ENCODE peak calls at places on chromosomes 13 and 19, in six cellular contexts. One of them, this sample, is unnamed.
A peak's percentile ranks its signal among the peaks of the same experiment; 100 is the strongest.

GRCh38 chr19:16497042-16497441 is 848 bp downstream of the C19orf44 start:
- DNase-seq in caudate nucleus: no peak
- DNase-seq in tibial nerve: no peak
- DNase-seq in right lobe of liver: no peak
- DNase-seq in PC-3: peak; percentile 17
- DNase-seq in right cardiac atrium: no peak
- DNase-seq in this sample: no peak

GRCh38 chr19:14404322-14404721 is 14.8 kb downstream of the DDX39A start:
- DNase-seq in caudate nucleus: no peak
- DNase-seq in tibial nerve: no peak
- DNase-seq in right lobe of liver: no peak
- DNase-seq in PC-3: no peak
- DNase-seq in right cardiac atrium: no peak
- DNase-seq in this sample: no peak

GRCh38 chr19:33736158-33736557 is 60.5 kb upstream of the KCTD15 start:
- DNase-seq in caudate nucleus: no peak
- DNase-seq in tibial nerve: no peak
- DNase-seq in right lobe of liver: no peak
- DNase-seq in PC-3: no peak
- DNase-seq in right cardiac atrium: no peak
- DNase-seq in this sample: no peak

GRCh38 chr19:18020212-18021067 is 12.5 kb downstream of the ARRDC2 start:
- DNase-seq in caudate nucleus: peak; percentile 79
- DNase-seq in tibial nerve: peak; percentile 79
- DNase-seq in right lobe of liver: peak; percentile 91
- DNase-seq in PC-3: no peak
- DNase-seq in right cardiac atrium: peak; percentile 97
- DNase-seq in this sample: peak; percentile 88

GRCh38 chr19:14450168-14450874 is 17.2 kb downstream of the PKN1 start:
- DNase-seq in caudate nucleus: no peak
- DNase-seq in tibial nerve: no peak
- DNase-seq in right lobe of liver: no peak
- DNase-seq in PC-3: peak; percentile 67
- DNase-seq in right cardiac atrium: peak; percentile 75
- DNase-seq in this sample: no peak

GRCh38 chr19:42528354-42529247 is at the start of gene CEACAM1:
- DNase-seq in caudate nucleus: no peak
- DNase-seq in tibial nerve: no peak
- DNase-seq in right lobe of liver: peak; percentile 85
- DNase-seq in PC-3: peak; percentile 35
- DNase-seq in right cardiac atrium: peak; percentile 64
- DNase-seq in this sample: peak; percentile 71

GRCh38 chr13:46640843-46641242 is 87.9 kb downstream of the LRCH1 start:
- DNase-seq in caudate nucleus: no peak
- DNase-seq in tibial nerve: no peak
- DNase-seq in right lobe of liver: no peak
- DNase-seq in PC-3: peak; percentile 37
- DNase-seq in right cardiac atrium: no peak
- DNase-seq in this sample: no peak

GRCh38 chr13:30153871-30154426 is 153.4 kb downstream of the KATNAL1 start:
- DNase-seq in caudate nucleus: no peak
- DNase-seq in tibial nerve: no peak
- DNase-seq in right lobe of liver: no peak
- DNase-seq in PC-3: no peak
- DNase-seq in right cardiac atrium: no peak
- DNase-seq in this sample: no peak

GRCh38 chr19:8506402-8506957 is 4.0 kb upstream of the PRAM1 start:
- DNase-seq in caudate nucleus: no peak
- DNase-seq in tibial nerve: no peak
- DNase-seq in right lobe of liver: no peak
- DNase-seq in PC-3: peak; percentile 23
- DNase-seq in right cardiac atrium: no peak
- DNase-seq in this sample: no peak

GRCh38 chr19:3607398-3608078 is 863 bp upstream of the TBXA2R start:
- DNase-seq in caudate nucleus: no peak
- DNase-seq in tibial nerve: no peak
- DNase-seq in right lobe of liver: peak; percentile 67
- DNase-seq in PC-3: peak; percentile 46
- DNase-seq in right cardiac atrium: peak; percentile 88
- DNase-seq in this sample: peak; percentile 46

GRCh38 chr13:28679628-28680027 is 20.7 kb downstream of the POMP start:
- DNase-seq in caudate nucleus: no peak
- DNase-seq in tibial nerve: no peak
- DNase-seq in right lobe of liver: no peak
- DNase-seq in PC-3: peak; percentile 35
- DNase-seq in right cardiac atrium: no peak
- DNase-seq in this sample: no peak

GRCh38 chr19:41309225-41310030 is 544 bp upstream of the CCDC97 start:
- DNase-seq in caudate nucleus: peak; percentile 55
- DNase-seq in tibial nerve: no peak
- DNase-seq in right lobe of liver: peak; percentile 25
- DNase-seq in PC-3: peak; percentile 12
- DNase-seq in right cardiac atrium: no peak
- DNase-seq in this sample: no peak

GRCh38 chr19:35241417-35241816 is 7.4 kb upstream of the LSR start:
- DNase-seq in caudate nucleus: no peak
- DNase-seq in tibial nerve: no peak
- DNase-seq in right lobe of liver: no peak
- DNase-seq in PC-3: no peak
- DNase-seq in right cardiac atrium: no peak
- DNase-seq in this sample: no peak

GRCh38 chr19:12778020-12778904 is 2.9 kb upstream of the HOOK2 start:
- DNase-seq in caudate nucleus: peak; percentile 76
- DNase-seq in tibial nerve: peak; percentile 63
- DNase-seq in right lobe of liver: peak; percentile 82
- DNase-seq in PC-3: peak; percentile 58
- DNase-seq in right cardiac atrium: peak; percentile 90
- DNase-seq in this sample: peak; percentile 81

GRCh38 chr13:23558675-23559536 is 11.3 kb upstream of the TNFRSF19 start:
- DNase-seq in caudate nucleus: no peak
- DNase-seq in tibial nerve: peak; percentile 50
- DNase-seq in right lobe of liver: no peak
- DNase-seq in PC-3: peak; percentile 66
- DNase-seq in right cardiac atrium: peak; percentile 77
- DNase-seq in this sample: peak; percentile 71

GRCh38 chr13:25046985-25047660 is 48.8 kb upstream of the PABPC3 start:
- DNase-seq in caudate nucleus: peak; percentile 59
- DNase-seq in tibial nerve: no peak
- DNase-seq in right lobe of liver: no peak
- DNase-seq in PC-3: no peak
- DNase-seq in right cardiac atrium: no peak
- DNase-seq in this sample: no peak

GRCh38 chr13:107258599-107259187 is 690.8 kb upstream of the ARGLU1 start:
- DNase-seq in caudate nucleus: no peak
- DNase-seq in tibial nerve: no peak
- DNase-seq in right lobe of liver: no peak
- DNase-seq in PC-3: peak; percentile 73
- DNase-seq in right cardiac atrium: no peak
- DNase-seq in this sample: no peak

GRCh38 chr19:17049711-17050280 is 23.2 kb upstream of the CPAMD8 start:
- DNase-seq in caudate nucleus: no peak
- DNase-seq in tibial nerve: no peak
- DNase-seq in right lobe of liver: no peak
- DNase-seq in PC-3: peak; percentile 71
- DNase-seq in right cardiac atrium: no peak
- DNase-seq in this sample: no peak

GRCh38 chr13:111252449-111253124 is 67.9 kb upstream of the TEX29 start:
- DNase-seq in caudate nucleus: no peak
- DNase-seq in tibial nerve: no peak
- DNase-seq in right lobe of liver: no peak
- DNase-seq in PC-3: no peak
- DNase-seq in right cardiac atrium: no peak
- DNase-seq in this sample: no peak
- H3K27ac ChIP-seq in caudate nucleus: no peak overlapping the region
- H3K27ac ChIP-seq in tibial nerve: no peak overlapping the region
- H3K27ac ChIP-seq in right lobe of liver: no peak overlapping the region
- H3K27ac ChIP-seq in PC-3: no peak overlapping the region
- H3K27ac ChIP-seq in right cardiac atrium: peak overlapping the region; percentile 67
- H3K27ac ChIP-seq in this sample: no peak overlapping the region

DNA sequence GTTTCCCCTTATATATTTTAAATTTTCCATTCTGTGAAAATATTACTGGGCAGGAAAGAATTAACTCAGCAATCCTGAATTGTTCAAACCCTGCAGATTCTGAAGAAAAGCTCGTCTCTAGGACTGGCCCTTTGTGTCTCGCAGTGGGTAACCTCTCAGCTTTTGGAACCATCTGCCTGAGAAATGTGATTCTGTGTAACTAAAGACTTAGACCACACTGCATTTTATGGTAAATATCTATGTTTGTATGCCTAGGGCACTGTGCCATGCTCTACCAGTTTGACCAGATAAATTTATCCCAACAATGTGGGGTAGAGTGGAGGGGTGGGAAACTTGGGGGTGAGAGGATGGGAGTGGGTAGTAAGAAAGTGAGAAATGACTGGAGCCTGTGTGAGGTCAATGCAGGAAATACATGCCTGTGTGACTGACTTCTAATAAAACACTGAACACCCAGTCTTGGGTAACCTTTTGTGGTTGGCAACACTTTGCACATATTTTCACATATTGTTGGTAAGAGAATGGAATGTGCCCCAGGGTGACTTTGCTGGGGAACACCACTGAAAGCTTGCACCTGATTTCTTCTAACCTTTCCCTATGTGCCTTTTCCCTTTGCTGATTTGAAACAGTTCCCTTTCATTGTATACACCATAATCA is 1181.9 kb downstream of the OLFM4 start:
- DNase-seq in caudate nucleus: no peak
- DNase-seq in tibial nerve: no peak
- DNase-seq in right lobe of liver: no peak
- DNase-seq in PC-3: peak; percentile 73
- DNase-seq in right cardiac atrium: no peak
- DNase-seq in this sample: no peak
- H3K27ac ChIP-seq in caudate nucleus: no peak overlapping the region
- H3K27ac ChIP-seq in tibial nerve: no peak overlapping the region
- H3K27ac ChIP-seq in right lobe of liver: no peak overlapping the region
- H3K27ac ChIP-seq in PC-3: peak overlapping the region; percentile 39
- H3K27ac ChIP-seq in right cardiac atrium: no peak overlapping the region
- H3K27ac ChIP-seq in this sample: no peak overlapping the region

GRCh38 chr13:75757336-75757735 is 121.2 kb downstream of the LMO7 start:
- DNase-seq in caudate nucleus: no peak
- DNase-seq in tibial nerve: no peak
- DNase-seq in right lobe of liver: no peak
- DNase-seq in PC-3: no peak
- DNase-seq in right cardiac atrium: no peak
- DNase-seq in this sample: no peak

GRCh38 chr13:75760182-75760981 is 124.3 kb downstream of the LMO7 start:
- DNase-seq in caudate nucleus: no peak
- DNase-seq in tibial nerve: no peak
- DNase-seq in right lobe of liver: peak; percentile 40
- DNase-seq in PC-3: peak; percentile 76
- DNase-seq in right cardiac atrium: no peak
- DNase-seq in this sample: peak; percentile 61

GRCh38 chr13:75761373-75761772 is 125.2 kb downstream of the LMO7 start:
- DNase-seq in caudate nucleus: no peak
- DNase-seq in tibial nerve: no peak
- DNase-seq in right lobe of liver: no peak
- DNase-seq in PC-3: no peak
- DNase-seq in right cardiac atrium: no peak
- DNase-seq in this sample: no peak

GRCh38 chr13:75762066-75762937 is 126.2 kb downstream of the LMO7 start:
- DNase-seq in caudate nucleus: no peak
- DNase-seq in tibial nerve: no peak
- DNase-seq in right lobe of liver: no peak
- DNase-seq in PC-3: peak; percentile 58
- DNase-seq in right cardiac atrium: no peak
- DNase-seq in this sample: no peak

DNA sequence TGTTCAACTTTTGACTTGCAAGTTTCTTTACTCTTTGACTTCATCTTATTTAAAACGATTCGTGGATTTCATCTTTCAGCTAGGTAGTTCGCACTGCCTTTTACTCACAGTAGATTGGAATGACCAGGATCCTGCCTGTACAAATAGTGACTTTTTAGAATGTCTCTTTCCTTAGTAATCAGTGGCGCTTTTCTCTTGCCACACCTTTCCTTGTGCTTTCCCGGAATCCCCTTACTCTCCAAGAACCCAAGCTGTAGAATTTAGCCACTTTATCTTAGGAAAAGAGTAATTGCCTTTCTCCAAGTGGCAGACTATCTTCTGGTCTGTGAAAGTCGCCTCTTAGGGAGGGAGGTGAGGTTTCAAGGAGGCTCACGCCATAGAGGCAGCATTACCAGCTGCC is 123.4 kb downstream of the LMO7 start:
- DNase-seq in caudate nucleus: no peak
- DNase-seq in tibial nerve: no peak
- DNase-seq in right lobe of liver: no peak
- DNase-seq in PC-3: no peak
- DNase-seq in right cardiac atrium: no peak
- DNase-seq in this sample: no peak
- H3K27ac ChIP-seq in caudate nucleus: no peak overlapping the region
- H3K27ac ChIP-seq in tibial nerve: no peak overlapping the region
- H3K27ac ChIP-seq in right lobe of liver: no peak overlapping the region
- H3K27ac ChIP-seq in PC-3: peak overlapping the region; percentile 85
- H3K27ac ChIP-seq in right cardiac atrium: no peak overlapping the region
- H3K27ac ChIP-seq in this sample: peak overlapping the region; percentile 88

GRCh38 chr13:33644607-33645543 is 173.1 kb upstream of the RFC3 start:
- DNase-seq in caudate nucleus: no peak
- DNase-seq in tibial nerve: peak; percentile 36
- DNase-seq in right lobe of liver: no peak
- DNase-seq in PC-3: peak; percentile 36
- DNase-seq in right cardiac atrium: no peak
- DNase-seq in this sample: no peak
- H3K27ac ChIP-seq in caudate nucleus: no peak overlapping the region
- H3K27ac ChIP-seq in tibial nerve: no peak overlapping the region
- H3K27ac ChIP-seq in right lobe of liver: no peak overlapping the region
- H3K27ac ChIP-seq in PC-3: no peak overlapping the region
- H3K27ac ChIP-seq in right cardiac atrium: peak overlapping the region; percentile 69
- H3K27ac ChIP-seq in this sample: peak overlapping the region; percentile 74

DNA sequence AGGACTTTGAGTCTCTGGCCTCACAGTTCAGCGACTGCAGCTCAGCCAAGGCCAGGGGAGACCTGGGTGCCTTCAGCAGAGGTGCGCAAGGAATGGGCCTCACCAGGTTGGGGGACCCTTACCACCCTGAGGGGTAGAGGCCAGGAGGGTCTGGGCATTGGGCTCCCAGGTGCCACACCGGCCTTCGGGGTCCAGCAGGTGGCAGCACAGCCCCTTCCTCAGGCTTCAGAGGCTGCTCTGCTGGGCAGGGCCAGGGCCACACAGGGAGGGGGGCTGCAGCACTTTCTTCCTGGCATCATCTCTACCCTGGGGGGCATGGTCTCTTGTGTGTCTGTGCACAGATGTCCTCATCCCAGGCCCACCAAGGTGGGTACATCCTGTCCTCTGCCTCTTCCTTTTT is 12.9 kb downstream of the PIN1 start:
- DNase-seq in caudate nucleus: no peak
- DNase-seq in tibial nerve: no peak
- DNase-seq in right lobe of liver: no peak
- DNase-seq in PC-3: peak; percentile 49
- DNase-seq in right cardiac atrium: no peak
- DNase-seq in this sample: no peak
- H3K27ac ChIP-seq in caudate nucleus: no peak overlapping the region
- H3K27ac ChIP-seq in tibial nerve: no peak overlapping the region
- H3K27ac ChIP-seq in right lobe of liver: no peak overlapping the region
- H3K27ac ChIP-seq in PC-3: no peak overlapping the region
- H3K27ac ChIP-seq in right cardiac atrium: no peak overlapping the region
- H3K27ac ChIP-seq in this sample: no peak overlapping the region

This sample was measured in lower lobe of right lung.